ENCODE peak calls at places on chromosomes 6 and 20, in six cellular contexts. One of them, this sample, is unnamed.
A peak's percentile ranks its signal among the peaks of the same experiment; 100 is the strongest.

GRCh38 chr6:12288844-12289654 is 1.1 kb upstream of the EDN1 start:
- DNase-seq in neuronal stem cell: peak; percentile 59
- DNase-seq in IMR-90: peak; percentile 74
- DNase-seq in mesendoderm: peak; percentile 96
- DNase-seq in H1: peak; percentile 39
- DNase-seq in mesenchymal stem cell: peak; percentile 75
- DNase-seq in this sample: peak; percentile 70

GRCh38 chr6:90088009-90088408 is 193.7 kb downstream of the GJA10 start:
- DNase-seq in neuronal stem cell: no peak
- DNase-seq in IMR-90: peak; percentile 86
- DNase-seq in mesendoderm: no peak
- DNase-seq in H1: no peak
- DNase-seq in mesenchymal stem cell: peak; percentile 70
- DNase-seq in this sample: no peak

GRCh38 chr6:115120394-115120793 is 777.6 kb upstream of the HS3ST5 start:
- DNase-seq in neuronal stem cell: no peak
- DNase-seq in IMR-90: no peak
- DNase-seq in mesendoderm: no peak
- DNase-seq in H1: no peak
- DNase-seq in mesenchymal stem cell: no peak
- DNase-seq in this sample: no peak

GRCh38 chr20:47319517-47320252 is 36.8 kb downstream of the ZMYND8 start:
- DNase-seq in neuronal stem cell: no peak
- DNase-seq in IMR-90: peak; percentile 74
- DNase-seq in mesendoderm: peak; percentile 98
- DNase-seq in H1: peak; percentile 93
- DNase-seq in mesenchymal stem cell: peak; percentile 83
- DNase-seq in this sample: peak; percentile 94

GRCh38 chr6:70547313-70547712 is 19.4 kb upstream of the SDHAF4 start:
- DNase-seq in neuronal stem cell: no peak
- DNase-seq in IMR-90: peak; percentile 37
- DNase-seq in mesendoderm: peak; percentile 35
- DNase-seq in H1: no peak
- DNase-seq in mesenchymal stem cell: peak; percentile 22
- DNase-seq in this sample: no peak

GRCh38 chr6:128438311-128438916 is 82.0 kb downstream of the PTPRK start:
- DNase-seq in neuronal stem cell: no peak
- DNase-seq in IMR-90: no peak
- DNase-seq in mesendoderm: no peak
- DNase-seq in H1: no peak
- DNase-seq in mesenchymal stem cell: no peak
- DNase-seq in this sample: no peak

GRCh38 chr6:41036601-41037000 is 2.4 kb downstream of the UNC5CL start:
- DNase-seq in neuronal stem cell: no peak
- DNase-seq in IMR-90: no peak
- DNase-seq in mesendoderm: no peak
- DNase-seq in H1: no peak
- DNase-seq in mesenchymal stem cell: no peak
- DNase-seq in this sample: no peak

GRCh38 chr6:133889557-133890301 is 816 bp downstream of the TCF21 start:
- DNase-seq in neuronal stem cell: peak; percentile 48
- DNase-seq in IMR-90: peak; percentile 73
- DNase-seq in mesendoderm: peak; percentile 63
- DNase-seq in H1: no peak
- DNase-seq in mesenchymal stem cell: peak; percentile 74
- DNase-seq in this sample: peak; percentile 65

GRCh38 chr6:43621078-43621835 is 7.8 kb downstream of the GTPBP2 start:
- DNase-seq in neuronal stem cell: no peak
- DNase-seq in IMR-90: no peak
- DNase-seq in mesendoderm: no peak
- DNase-seq in H1: no peak
- DNase-seq in mesenchymal stem cell: no peak
- DNase-seq in this sample: no peak

GRCh38 chr6:140058846-140059245 is 684.4 kb upstream of the CITED2 start:
- DNase-seq in neuronal stem cell: no peak
- DNase-seq in IMR-90: no peak
- DNase-seq in mesendoderm: peak; percentile 15
- DNase-seq in H1: no peak
- DNase-seq in mesenchymal stem cell: no peak
- DNase-seq in this sample: no peak

GRCh38 chr6:71043902-71044301 is 87.0 kb upstream of the B3GAT2 start:
- DNase-seq in neuronal stem cell: no peak
- DNase-seq in IMR-90: peak; percentile 6
- DNase-seq in mesendoderm: peak; percentile 45
- DNase-seq in H1: no peak
- DNase-seq in mesenchymal stem cell: peak; percentile 15
- DNase-seq in this sample: no peak

GRCh38 chr6:110509617-110510231 is 33.3 kb upstream of the SLC22A16 start:
- DNase-seq in neuronal stem cell: no peak
- DNase-seq in IMR-90: peak; percentile 89
- DNase-seq in mesendoderm: peak; percentile 73
- DNase-seq in H1: no peak
- DNase-seq in mesenchymal stem cell: peak; percentile 56
- DNase-seq in this sample: no peak

GRCh38 chr20:4812641-4813075 is 90.9 kb downstream of the PRND start:
- DNase-seq in neuronal stem cell: no peak
- DNase-seq in IMR-90: no peak
- DNase-seq in mesendoderm: no peak
- DNase-seq in H1: no peak
- DNase-seq in mesenchymal stem cell: no peak
- DNase-seq in this sample: no peak

GRCh38 chr6:62345962-62346689 is 60.1 kb upstream of the KHDRBS2 start:
- DNase-seq in neuronal stem cell: no peak
- DNase-seq in IMR-90: no peak
- DNase-seq in mesendoderm: no peak
- DNase-seq in H1: no peak
- DNase-seq in mesenchymal stem cell: no peak
- DNase-seq in this sample: no peak

GRCh38 chr6:10685092-10685769 is 9.2 kb downstream of the C6orf52 start:
- DNase-seq in neuronal stem cell: no peak
- DNase-seq in IMR-90: no peak
- DNase-seq in mesendoderm: no peak
- DNase-seq in H1: no peak
- DNase-seq in mesenchymal stem cell: no peak
- DNase-seq in this sample: no peak

GRCh38 chr20:42972591-42972990 is 217.1 kb downstream of the PTPRT start:
- DNase-seq in neuronal stem cell: no peak
- DNase-seq in IMR-90: no peak
- DNase-seq in mesendoderm: no peak
- DNase-seq in H1: no peak
- DNase-seq in mesenchymal stem cell: no peak
- DNase-seq in this sample: no peak

GRCh38 chr6:120198033-120198432 is 848.5 kb upstream of the MAN1A1 start:
- DNase-seq in neuronal stem cell: no peak
- DNase-seq in IMR-90: no peak
- DNase-seq in mesendoderm: peak; percentile 92
- DNase-seq in H1: no peak
- DNase-seq in mesenchymal stem cell: peak; percentile 95
- DNase-seq in this sample: no peak

GRCh38 chr6:52190409-52190808 is 4.2 kb downstream of the IL17A start:
- DNase-seq in neuronal stem cell: no peak
- DNase-seq in IMR-90: no peak
- DNase-seq in mesendoderm: no peak
- DNase-seq in H1: no peak
- DNase-seq in mesenchymal stem cell: no peak
- DNase-seq in this sample: no peak

GRCh38 chr20:6700563-6701328 is 66.7 kb upstream of the BMP2 start:
- DNase-seq in neuronal stem cell: no peak
- DNase-seq in IMR-90: no peak
- DNase-seq in mesendoderm: no peak
- DNase-seq in H1: no peak
- DNase-seq in mesenchymal stem cell: no peak
- DNase-seq in this sample: no peak

GRCh38 chr6:111291860-111292259 is 191.2 kb downstream of the REV3L start:
- DNase-seq in neuronal stem cell: no peak
- DNase-seq in IMR-90: no peak
- DNase-seq in mesendoderm: no peak
- DNase-seq in H1: no peak
- DNase-seq in mesenchymal stem cell: no peak
- DNase-seq in this sample: no peak

GRCh38 chr6:52543729-52544324 is 33.0 kb downstream of the TRAM2 start:
- DNase-seq in neuronal stem cell: no peak
- DNase-seq in IMR-90: peak; percentile 55
- DNase-seq in mesendoderm: peak; percentile 95
- DNase-seq in H1: peak; percentile 19
- DNase-seq in mesenchymal stem cell: peak; percentile 48
- DNase-seq in this sample: no peak

GRCh38 chr6:119026822-119027221 is 51.6 kb downstream of the FAM184A start:
- DNase-seq in neuronal stem cell: no peak
- DNase-seq in IMR-90: no peak
- DNase-seq in mesendoderm: peak; percentile 90
- DNase-seq in H1: no peak
- DNase-seq in mesenchymal stem cell: no peak
- DNase-seq in this sample: no peak

GRCh38 chr20:32113861-32114260 is 4.3 kb downstream of the TM9SF4 start:
- DNase-seq in neuronal stem cell: no peak
- DNase-seq in IMR-90: no peak
- DNase-seq in mesendoderm: no peak
- DNase-seq in H1: no peak
- DNase-seq in mesenchymal stem cell: no peak
- DNase-seq in this sample: no peak

GRCh38 chr6:132285004-132285780 is 116.1 kb downstream of the MOXD1 start:
- DNase-seq in neuronal stem cell: no peak
- DNase-seq in IMR-90: no peak
- DNase-seq in mesendoderm: no peak
- DNase-seq in H1: no peak
- DNase-seq in mesenchymal stem cell: no peak
- DNase-seq in this sample: no peak

GRCh38 chr6:6844451-6844974 is 256.0 kb downstream of the LY86 start:
- DNase-seq in neuronal stem cell: no peak
- DNase-seq in IMR-90: no peak
- DNase-seq in mesendoderm: no peak
- DNase-seq in H1: no peak
- DNase-seq in mesenchymal stem cell: no peak
- DNase-seq in this sample: no peak

DNA sequence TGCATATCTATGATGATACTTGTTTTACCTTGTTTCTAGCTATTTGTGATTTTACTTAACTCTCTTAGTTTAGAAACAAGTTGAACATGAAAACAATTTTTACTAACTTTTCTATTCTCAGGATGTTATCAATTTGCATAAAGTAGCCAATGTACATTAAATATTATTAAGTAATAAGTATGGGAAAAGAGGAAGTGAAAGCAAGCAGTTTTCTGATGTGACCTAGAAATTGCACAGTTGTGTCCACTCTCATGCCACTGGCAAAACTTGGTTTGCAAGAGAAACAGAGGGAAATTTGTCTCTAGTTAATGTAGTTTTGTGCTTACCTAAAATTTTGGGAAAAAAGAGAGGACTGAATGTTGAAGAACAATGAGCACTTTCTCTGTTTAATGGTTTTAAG is 19.2 kb upstream of the TSPYL1 start:
- DNase-seq in neuronal stem cell: no peak
- DNase-seq in IMR-90: no peak
- DNase-seq in mesendoderm: no peak
- DNase-seq in H1: no peak
- DNase-seq in mesenchymal stem cell: no peak
- DNase-seq in this sample: no peak
- H3K4me1 ChIP-seq in neuronal stem cell: peaks cover 6% of the 10 kb centered on the region
- H3K4me1 ChIP-seq in IMR-90: no peaks in the 10 kb centered on the region
- H3K4me1 ChIP-seq in mesendoderm: no peaks in the 10 kb centered on the region
- H3K4me1 ChIP-seq in H1: no peaks in the 10 kb centered on the region
- H3K4me1 ChIP-seq in mesenchymal stem cell: no peaks in the 10 kb centered on the region
- H3K4me1 ChIP-seq in this sample: no peaks in the 10 kb centered on the region

DNA sequence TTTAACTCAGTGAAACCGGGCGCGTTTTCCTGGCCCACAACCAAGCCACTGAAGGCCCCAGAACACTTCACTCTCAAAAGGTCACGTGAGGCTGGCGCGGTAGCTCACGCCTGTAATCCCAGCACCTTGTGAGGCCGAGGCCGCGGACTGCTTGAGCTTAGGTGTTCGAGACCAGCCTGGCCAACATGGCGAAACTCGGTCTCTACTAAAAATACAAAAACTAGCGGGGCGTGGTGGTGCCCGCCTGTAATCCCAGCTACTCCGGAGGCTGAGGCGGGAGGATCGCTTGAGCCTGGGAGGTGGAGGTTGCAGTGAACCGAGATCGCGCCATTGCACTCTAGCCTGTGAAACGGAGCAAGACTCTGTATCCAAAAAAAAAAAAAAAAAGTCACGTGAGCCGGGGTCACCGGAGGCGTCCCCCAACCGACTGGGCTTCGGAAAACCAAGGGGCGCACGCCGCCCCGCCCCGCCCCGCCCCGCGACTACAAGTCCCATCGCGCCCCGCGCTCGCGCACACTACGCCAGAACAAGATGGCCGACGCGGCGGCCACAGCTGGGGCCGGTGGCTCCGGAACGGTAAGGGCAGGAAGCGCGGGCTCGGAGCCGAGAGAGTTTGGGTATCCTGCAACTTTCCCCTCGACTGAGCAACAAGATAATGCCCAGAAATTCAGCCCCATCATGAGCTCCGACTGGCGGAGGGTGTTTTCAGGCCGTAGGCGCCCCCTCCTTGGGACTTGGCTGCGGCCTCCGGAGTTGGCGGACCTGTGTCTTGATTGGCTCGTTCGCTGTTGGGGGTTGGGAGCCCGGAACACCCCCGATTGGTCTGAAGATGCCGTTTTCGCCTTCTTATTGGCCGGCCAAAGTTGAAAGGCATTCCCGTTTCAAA is at the start of gene TAF8:
- DNase-seq in neuronal stem cell: peak; percentile 90
- DNase-seq in IMR-90: peak; percentile 92
- DNase-seq in mesendoderm: peak; percentile 96
- DNase-seq in H1: peak; percentile 79
- DNase-seq in mesenchymal stem cell: peak; percentile 96
- DNase-seq in this sample: peak; percentile 96
- H3K18ac ChIP-seq in neuronal stem cell: peak within 1 kb of the TSS; percentile 94
- H3K18ac ChIP-seq in IMR-90: peak within 1 kb of the TSS; percentile 99
- H3K18ac ChIP-seq in mesendoderm: no peak within 1 kb of the TSS
- H3K18ac ChIP-seq in H1: peak within 1 kb of the TSS; percentile 100
- H3K18ac ChIP-seq in mesenchymal stem cell: peak within 1 kb of the TSS; percentile 93
- H3K18ac ChIP-seq in this sample: peak within 1 kb of the TSS; percentile 95

DNA sequence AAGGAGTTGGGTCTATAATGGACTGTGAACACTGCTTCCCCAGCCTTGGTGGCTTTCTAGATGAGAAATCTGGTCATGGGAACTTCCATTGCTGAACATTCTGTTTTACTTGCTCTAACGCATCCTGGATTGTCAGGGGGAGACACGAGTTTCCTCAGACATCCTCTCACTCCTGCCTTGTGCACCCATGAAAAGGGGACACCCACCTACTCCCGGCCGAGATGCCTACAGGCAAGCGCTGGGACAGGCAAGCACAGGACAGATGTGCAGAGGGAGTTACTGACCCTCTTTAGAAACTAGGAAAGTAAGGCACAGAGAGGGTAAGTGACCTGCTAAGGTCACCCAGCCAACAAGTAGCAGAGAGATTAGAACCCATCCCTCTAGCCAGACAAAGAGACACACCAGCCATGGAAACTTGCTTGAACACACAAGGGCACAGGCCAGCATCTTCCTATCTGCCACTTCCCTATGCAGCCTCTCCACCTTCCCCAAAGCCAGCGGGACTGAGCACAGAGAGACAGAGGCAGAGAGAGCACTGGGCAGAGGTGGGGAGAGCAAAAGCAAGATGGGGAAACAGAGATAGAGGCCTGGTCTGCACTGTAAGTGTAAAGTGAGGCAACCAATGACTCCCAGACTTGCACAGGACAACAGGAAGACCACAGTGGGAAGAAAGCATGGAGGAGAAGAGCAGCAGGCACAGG is 845 bp upstream of the SFTA2 start:
- DNase-seq in neuronal stem cell: no peak
- DNase-seq in IMR-90: no peak
- DNase-seq in mesendoderm: no peak
- DNase-seq in H1: no peak
- DNase-seq in mesenchymal stem cell: no peak
- DNase-seq in this sample: no peak
- H3K4me1 ChIP-seq in neuronal stem cell: no peaks in the 10 kb centered on the region
- H3K4me1 ChIP-seq in IMR-90: no peaks in the 10 kb centered on the region
- H3K4me1 ChIP-seq in mesendoderm: peaks cover 2% of the 10 kb centered on the region
- H3K4me1 ChIP-seq in H1: no peaks in the 10 kb centered on the region
- H3K4me1 ChIP-seq in mesenchymal stem cell: peaks cover 28% of the 10 kb centered on the region
- H3K4me1 ChIP-seq in this sample: peaks cover 2% of the 10 kb centered on the region

GRCh38 chr6:142816024-142816423 is 129.0 kb downstream of the HIVEP2 start:
- DNase-seq in neuronal stem cell: no peak
- DNase-seq in IMR-90: peak; percentile 56
- DNase-seq in mesendoderm: no peak
- DNase-seq in H1: no peak
- DNase-seq in mesenchymal stem cell: no peak
- DNase-seq in this sample: no peak
- H3K18ac ChIP-seq in neuronal stem cell: no peak overlapping the region
- H3K18ac ChIP-seq in IMR-90: no peak overlapping the region
- H3K18ac ChIP-seq in mesendoderm: no peak overlapping the region
- H3K18ac ChIP-seq in H1: no peak overlapping the region
- H3K18ac ChIP-seq in mesenchymal stem cell: no peak overlapping the region
- H3K18ac ChIP-seq in this sample: no peak overlapping the region